ENCODE peak calls at places on chromosomes 5 and 9, in nine cellular contexts. O is neural progenitor cell, F is PC-3, R is GM23338, G is GM23248, N is OCI-LY7, Z is hepatocyte, U is HCT116, V is SK-N-SH. E is an unnamed sample.

GRCh38 chr5:138354926-138355378 is 2.5 kb downstream of the KDM3B start:
- DNase-seq in N (peak; percentile 73), F (peak; percentile 13), R (peak; percentile 91), O (peak; percentile 73), V (peak; percentile 64), U (no peak), G (peak; percentile 89), Z (peak; percentile 34), E (peak; percentile 74)

GRCh38 chr9:99762470-99762869 is 59.2 kb upstream of the NR4A3 start:
- DNase-seq in N (no peak), G (no peak), O (no peak), F (no peak), R (no peak), U (no peak), Z (no peak), V (no peak), E (peak; percentile 88)

GRCh38 chr5:1827410-1828397 is 26.5 kb downstream of the NDUFS6 start:
- DNase-seq in U (no peak), N (no peak), G (no peak), O (peak; percentile 39), Z (no peak), R (peak; percentile 74), F (no peak), V (no peak), E (no peak)

GRCh38 chr9:124457887-124458431 is 7.7 kb downstream of the ADGRD2 start:
- DNase-seq in F (no peak), R (no peak), U (no peak), Z (no peak), V (no peak), N (no peak), G (no peak), O (no peak), E (no peak)

GRCh38 chr5:43649256-43649655 is 46.3 kb downstream of the NNT start:
- DNase-seq in O (no peak), Z (no peak), U (no peak), R (no peak), G (peak; percentile 82), V (no peak), F (no peak), N (no peak), E (no peak)

GRCh38 chr9:87558606-87559005 is 60.9 kb downstream of the DAPK1 start:
- DNase-seq in R (no peak), V (no peak), N (no peak), U (no peak), F (no peak), Z (no peak), O (no peak), G (no peak), E (no peak)

GRCh38 chr9:26551971-26552370 is 340.6 kb downstream of the CAAP1 start:
- DNase-seq in U (no peak), V (no peak), Z (no peak), N (no peak), R (no peak), F (no peak), G (no peak), O (no peak), E (no peak)

GRCh38 chr9:36091028-36091953 is 45.2 kb upstream of the GLIPR2 start:
- DNase-seq in Z (no peak), R (peak; percentile 60), U (no peak), V (no peak), F (peak; percentile 56), G (peak; percentile 62), O (no peak), N (no peak), E (no peak)

GRCh38 chr5:133995341-133995740 is 9.4 kb downstream of the VDAC1 start:
- DNase-seq in U (no peak), N (no peak), G (peak; percentile 43), V (no peak), Z (peak; percentile 53), F (no peak), O (no peak), R (no peak), E (no peak)

GRCh38 chr9:90103771-90104170 is 499.0 kb downstream of the GADD45G start:
- DNase-seq in G (no peak), R (no peak), O (no peak), V (no peak), N (no peak), F (no peak), U (no peak), Z (no peak), E (peak; percentile 7)

GRCh38 chr9:21549251-21549765 is 67.2 kb upstream of the IFNE start:
- DNase-seq in V (no peak), F (peak; percentile 83), Z (no peak), U (no peak), R (no peak), G (peak; percentile 93), N (no peak), O (no peak), E (no peak)

GRCh38 chr5:133154274-133155088 is 102.7 kb downstream of the HSPA4 start:
- DNase-seq in N (no peak), V (no peak), G (no peak), O (no peak), Z (no peak), R (no peak), F (no peak), U (no peak), E (no peak)

GRCh38 chr9:95874989-95875304 is 544 bp upstream of the ERCC6L2 start:
- DNase-seq in U (no peak), O (peak; percentile 52), R (peak; percentile 18), N (peak; percentile 54), Z (peak; percentile 82), F (no peak), G (peak; percentile 88), V (peak; percentile 50), E (peak; percentile 30)

GRCh38 chr5:43652537-43653302 is 49.7 kb downstream of the NNT start:
- DNase-seq in G (no peak), U (no peak), O (no peak), R (no peak), V (no peak), Z (no peak), F (no peak), N (no peak), E (no peak)

GRCh38 chr5:54900906-54901725 is 84.3 kb downstream of the ESM1 start:
- DNase-seq in O (no peak), U (no peak), V (no peak), R (no peak), Z (peak; percentile 69), N (no peak), G (peak; percentile 94), F (peak; percentile 23), E (no peak)

GRCh38 chr9:125493384-125493783 is 213.6 kb downstream of the MAPKAP1 start:
- DNase-seq in Z (peak; percentile 55), F (no peak), N (no peak), O (no peak), R (no peak), V (no peak), G (no peak), U (no peak), E (no peak)

GRCh38 chr5:94353605-94354004 is 264.8 kb downstream of the KIAA0825 start:
- DNase-seq in O (no peak), V (no peak), U (no peak), Z (no peak), G (no peak), F (no peak), N (no peak), R (no peak), E (no peak)

DNA sequence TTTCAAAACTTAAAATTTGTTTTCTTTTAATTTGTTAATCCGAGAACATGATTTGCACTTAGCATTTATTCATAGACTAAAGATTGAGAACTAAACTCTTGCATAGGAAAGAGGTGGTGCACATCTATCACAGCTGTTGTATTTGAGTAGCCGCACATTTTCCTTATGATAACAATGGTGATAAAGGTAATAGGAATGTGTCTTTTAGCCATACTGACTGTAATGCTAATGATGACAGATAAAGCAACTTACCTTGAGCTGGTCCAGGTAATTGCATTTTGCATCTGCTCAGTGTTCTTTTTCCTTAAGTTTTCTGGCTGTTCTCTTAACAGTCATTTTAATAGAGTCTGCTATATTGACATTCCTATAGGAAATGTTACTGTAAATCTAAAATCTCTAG is 19.0 kb downstream of the PHAX start:
- DNase-seq in Z (no peak), G (no peak), R (no peak), V (no peak), F (no peak), N (no peak), O (no peak), U (no peak), E (no peak)
- H3K79me2 ChIP-seq in Z (peaks cover 20% of the 10 kb centered on the region), G (peaks cover 74% of the 10 kb centered on the region), R (peaks cover 59% of the 10 kb centered on the region), V (peaks cover 64% of the 10 kb centered on the region), F (peaks cover 15% of the 10 kb centered on the region), N (peaks cover 88% of the 10 kb centered on the region), O (peaks cover 34% of the 10 kb centered on the region), U (peaks cover 63% of the 10 kb centered on the region), E (peaks cover 66% of the 10 kb centered on the region)

GRCh38 chr5:106639488-106639887 is 1031.2 kb downstream of the EFNA5 start:
- DNase-seq in F (peak; percentile 35), G (peak; percentile 0), Z (no peak), N (no peak), R (no peak), V (no peak), U (no peak), O (no peak), E (no peak)
- TF ChIP-seq EZH2phosphoT487 in F (no peak), G (no peak), Z (no peak), N (no peak), R (no peak), V (no peak), U (no peak), O (no peak), E (no peak)

GRCh38 chr5:131536849-131537448 is 98.1 kb downstream of the RAPGEF6 start:
- DNase-seq in O (no peak), U (no peak), Z (no peak), R (no peak), F (no peak), G (no peak), N (no peak), V (no peak), E (no peak)
- H3K79me2 ChIP-seq in O (no peaks in the 10 kb centered on the region), U (peaks cover 5% of the 10 kb centered on the region), Z (no peaks in the 10 kb centered on the region), R (no peaks in the 10 kb centered on the region), F (peaks cover 4% of the 10 kb centered on the region), G (peaks cover 19% of the 10 kb centered on the region), N (peaks cover 13% of the 10 kb centered on the region), V (no peaks in the 10 kb centered on the region), E (peaks cover 7% of the 10 kb centered on the region)

DNA sequence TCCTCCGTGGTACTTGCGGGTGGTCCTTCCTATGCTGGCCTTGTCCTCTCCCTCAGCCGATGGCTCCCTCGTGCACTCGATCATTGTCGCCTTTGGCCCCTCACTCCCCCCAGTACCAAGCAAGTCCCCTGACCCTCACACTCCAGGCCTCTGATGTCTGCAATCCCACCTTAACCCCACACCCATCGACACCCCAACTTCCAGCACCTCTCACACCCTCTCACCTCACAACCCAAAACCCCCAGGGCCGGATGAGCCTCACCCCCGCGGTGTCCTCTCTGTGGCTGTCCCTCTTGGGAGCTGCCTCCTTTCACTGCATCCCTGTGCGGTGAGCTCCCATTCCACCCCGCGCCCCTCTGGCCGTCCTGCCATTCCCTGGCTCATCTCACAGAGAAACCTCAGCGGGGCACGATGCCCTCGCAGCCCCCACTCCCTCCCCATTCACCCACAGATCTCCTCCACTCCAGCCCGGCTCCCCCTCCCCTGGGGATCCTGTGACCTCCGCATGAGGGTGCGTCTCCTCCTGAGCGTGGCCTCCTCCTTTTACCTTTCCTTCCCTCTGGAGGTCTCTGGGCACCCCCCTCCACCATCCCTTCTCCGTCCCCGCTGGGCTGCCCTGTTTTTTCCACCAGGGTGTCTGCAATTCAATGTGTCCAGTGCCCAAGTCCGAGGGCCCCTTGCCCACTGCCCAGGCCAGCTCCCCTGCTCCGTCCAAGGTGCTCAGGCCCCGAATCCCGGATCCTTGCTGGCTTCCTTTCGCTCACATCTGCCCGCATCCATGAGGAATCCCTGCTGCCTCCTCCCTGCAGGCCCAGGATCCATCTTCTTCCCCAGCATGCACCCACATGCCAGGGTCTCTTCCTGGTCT is 15.8 kb upstream of the RNU6ATAC start:
- DNase-seq in G (no peak), R (no peak), F (no peak), V (peak; percentile 28), N (no peak), Z (no peak), U (no peak), O (no peak), E (no peak)
- TF ChIP-seq EZH2phosphoT487 in G (no peak), R (no peak), F (no peak), V (no peak), N (no peak), Z (no peak), U (no peak), O (no peak), E (no peak)

E was measured in MM.1S.